ENCODE peak calls at places on chromosomes 6 and 20, in five cellular contexts. One of them, this sample, is unnamed.

GRCh38 chr6:25050356-25050755 is 114.6 kb upstream of the RIPOR2 start:
- DNase-seq in GM23248: peak
- DNase-seq in neural progenitor cell: no peak
- DNase-seq in HepG2: no peak
- DNase-seq in fibroblast of lung: peak
- DNase-seq in this sample: peak

GRCh38 chr20:43534791-43535350 is 24.0 kb upstream of the SGK2 start:
- DNase-seq in fibroblast of lung: no peak
- DNase-seq in neural progenitor cell: no peak
- DNase-seq in HepG2: no peak
- DNase-seq in GM23248: no peak
- DNase-seq in this sample: no peak

GRCh38 chr6:86331265-86331840 is 606.0 kb upstream of the HTR1E start:
- DNase-seq in neural progenitor cell: no peak
- DNase-seq in HepG2: no peak
- DNase-seq in fibroblast of lung: no peak
- DNase-seq in GM23248: no peak
- DNase-seq in this sample: no peak

GRCh38 chr6:26184492-26184891 is 97.3 kb downstream of the HFE start:
- DNase-seq in GM23248: no peak
- DNase-seq in neural progenitor cell: no peak
- DNase-seq in fibroblast of lung: no peak
- DNase-seq in HepG2: no peak
- DNase-seq in this sample: no peak

GRCh38 chr6:26300359-26300758 is 64.6 kb upstream of the BTN3A2 start:
- DNase-seq in HepG2: no peak
- DNase-seq in GM23248: peak
- DNase-seq in fibroblast of lung: no peak
- DNase-seq in neural progenitor cell: no peak
- DNase-seq in this sample: no peak

GRCh38 chr6:137512768-137513605 is 18.8 kb upstream of the OLIG3 start:
- DNase-seq in GM23248: no peak
- DNase-seq in neural progenitor cell: peak
- DNase-seq in fibroblast of lung: no peak
- DNase-seq in HepG2: no peak
- DNase-seq in this sample: no peak

GRCh38 chr6:39403304-39403703 is 80.8 kb upstream of the KCNK16 start:
- DNase-seq in fibroblast of lung: no peak
- DNase-seq in GM23248: no peak
- DNase-seq in HepG2: no peak
- DNase-seq in neural progenitor cell: no peak
- DNase-seq in this sample: no peak

GRCh38 chr20:8903655-8904605 is 165.0 kb upstream of the PLCB4 start:
- DNase-seq in GM23248: peak
- DNase-seq in HepG2: no peak
- DNase-seq in neural progenitor cell: peak
- DNase-seq in fibroblast of lung: no peak
- DNase-seq in this sample: no peak

GRCh38 chr6:47477497-47478232 is at the start of gene CD2AP:
- DNase-seq in neural progenitor cell: peak
- DNase-seq in HepG2: peak
- DNase-seq in fibroblast of lung: peak
- DNase-seq in GM23248: peak
- DNase-seq in this sample: peak

GRCh38 chr20:59006864-59007757 is at the start of gene CTSZ:
- DNase-seq in HepG2: no peak
- DNase-seq in neural progenitor cell: peak
- DNase-seq in fibroblast of lung: peak
- DNase-seq in GM23248: peak
- DNase-seq in this sample: peak

GRCh38 chr6:12851123-12851695 is 134.6 kb downstream of the PHACTR1 start:
- DNase-seq in GM23248: peak
- DNase-seq in HepG2: no peak
- DNase-seq in fibroblast of lung: peak
- DNase-seq in neural progenitor cell: no peak
- DNase-seq in this sample: no peak

GRCh38 chr6:48568856-48569255 is 457.9 kb upstream of the PTCHD4 start:
- DNase-seq in fibroblast of lung: no peak
- DNase-seq in neural progenitor cell: no peak
- DNase-seq in HepG2: no peak
- DNase-seq in GM23248: no peak
- DNase-seq in this sample: no peak

GRCh38 chr20:63858393-63859165 is 2.7 kb upstream of the ABHD16B start:
- DNase-seq in HepG2: peak
- DNase-seq in neural progenitor cell: peak
- DNase-seq in GM23248: peak
- DNase-seq in fibroblast of lung: peak
- DNase-seq in this sample: no peak

GRCh38 chr20:31608256-31608980 is 3.3 kb downstream of the ID1 start:
- DNase-seq in GM23248: peak
- DNase-seq in HepG2: peak
- DNase-seq in neural progenitor cell: peak
- DNase-seq in fibroblast of lung: peak
- DNase-seq in this sample: peak

GRCh38 chr6:39426057-39426592 is 103.6 kb upstream of the KCNK16 start:
- DNase-seq in fibroblast of lung: peak
- DNase-seq in GM23248: peak
- DNase-seq in neural progenitor cell: no peak
- DNase-seq in HepG2: no peak
- DNase-seq in this sample: peak

GRCh38 chr20:34907616-34908469 is 31.4 kb downstream of the ACSS2 start:
- DNase-seq in HepG2: peak
- DNase-seq in neural progenitor cell: peak
- DNase-seq in GM23248: peak
- DNase-seq in fibroblast of lung: peak
- DNase-seq in this sample: peak

GRCh38 chr20:52682271-52682670 is 289.9 kb upstream of the TSHZ2 start:
- DNase-seq in fibroblast of lung: no peak
- DNase-seq in HepG2: no peak
- DNase-seq in GM23248: no peak
- DNase-seq in neural progenitor cell: no peak
- DNase-seq in this sample: no peak

GRCh38 chr6:166485651-166486535 is 100.6 kb downstream of the RAMACL start:
- DNase-seq in neural progenitor cell: no peak
- DNase-seq in HepG2: no peak
- DNase-seq in GM23248: no peak
- DNase-seq in fibroblast of lung: no peak
- DNase-seq in this sample: no peak

GRCh38 chr20:3911956-3912355 is 22.8 kb downstream of the PANK2 start:
- DNase-seq in neural progenitor cell: no peak
- DNase-seq in HepG2: no peak
- DNase-seq in GM23248: no peak
- DNase-seq in fibroblast of lung: no peak
- DNase-seq in this sample: no peak

GRCh38 chr6:169864148-169865030 is 113.0 kb downstream of the ERMARD start:
- DNase-seq in HepG2: no peak
- DNase-seq in fibroblast of lung: no peak
- DNase-seq in GM23248: no peak
- DNase-seq in neural progenitor cell: no peak
- DNase-seq in this sample: no peak

GRCh38 chr6:33578588-33579011 is 1.5 kb downstream of the BAK1 start:
- DNase-seq in HepG2: no peak
- DNase-seq in fibroblast of lung: no peak
- DNase-seq in neural progenitor cell: no peak
- DNase-seq in GM23248: no peak
- DNase-seq in this sample: no peak

GRCh38 chr6:82408952-82409421 is 45.4 kb downstream of the TPBG start:
- DNase-seq in neural progenitor cell: no peak
- DNase-seq in GM23248: peak
- DNase-seq in HepG2: no peak
- DNase-seq in fibroblast of lung: peak
- DNase-seq in this sample: peak

GRCh38 chr6:16676978-16677377 is 84.3 kb downstream of the ATXN1 start:
- DNase-seq in GM23248: peak
- DNase-seq in fibroblast of lung: peak
- DNase-seq in HepG2: peak
- DNase-seq in neural progenitor cell: peak
- DNase-seq in this sample: no peak

GRCh38 chr20:62785381-62785780 is 10.9 kb upstream of the MRGBP start:
- DNase-seq in neural progenitor cell: no peak
- DNase-seq in fibroblast of lung: no peak
- DNase-seq in HepG2: no peak
- DNase-seq in GM23248: no peak
- DNase-seq in this sample: no peak

GRCh38 chr6:163777706-163778105 is 363.2 kb downstream of the QKI start:
- DNase-seq in GM23248: no peak
- DNase-seq in neural progenitor cell: no peak
- DNase-seq in fibroblast of lung: no peak
- DNase-seq in HepG2: no peak
- DNase-seq in this sample: no peak

GRCh38 chr6:46014511-46015118 is 1.0 kb downstream of the CLIC5 start:
- DNase-seq in GM23248: no peak
- DNase-seq in HepG2: no peak
- DNase-seq in fibroblast of lung: no peak
- DNase-seq in neural progenitor cell: peak
- DNase-seq in this sample: no peak
- TF ChIP-seq EZH2 in GM23248: no peak
- TF ChIP-seq EZH2 in HepG2: peak
- TF ChIP-seq EZH2 in fibroblast of lung: peak
- TF ChIP-seq EZH2 in neural progenitor cell: peak
- TF ChIP-seq EZH2 in this sample: peak

DNA sequence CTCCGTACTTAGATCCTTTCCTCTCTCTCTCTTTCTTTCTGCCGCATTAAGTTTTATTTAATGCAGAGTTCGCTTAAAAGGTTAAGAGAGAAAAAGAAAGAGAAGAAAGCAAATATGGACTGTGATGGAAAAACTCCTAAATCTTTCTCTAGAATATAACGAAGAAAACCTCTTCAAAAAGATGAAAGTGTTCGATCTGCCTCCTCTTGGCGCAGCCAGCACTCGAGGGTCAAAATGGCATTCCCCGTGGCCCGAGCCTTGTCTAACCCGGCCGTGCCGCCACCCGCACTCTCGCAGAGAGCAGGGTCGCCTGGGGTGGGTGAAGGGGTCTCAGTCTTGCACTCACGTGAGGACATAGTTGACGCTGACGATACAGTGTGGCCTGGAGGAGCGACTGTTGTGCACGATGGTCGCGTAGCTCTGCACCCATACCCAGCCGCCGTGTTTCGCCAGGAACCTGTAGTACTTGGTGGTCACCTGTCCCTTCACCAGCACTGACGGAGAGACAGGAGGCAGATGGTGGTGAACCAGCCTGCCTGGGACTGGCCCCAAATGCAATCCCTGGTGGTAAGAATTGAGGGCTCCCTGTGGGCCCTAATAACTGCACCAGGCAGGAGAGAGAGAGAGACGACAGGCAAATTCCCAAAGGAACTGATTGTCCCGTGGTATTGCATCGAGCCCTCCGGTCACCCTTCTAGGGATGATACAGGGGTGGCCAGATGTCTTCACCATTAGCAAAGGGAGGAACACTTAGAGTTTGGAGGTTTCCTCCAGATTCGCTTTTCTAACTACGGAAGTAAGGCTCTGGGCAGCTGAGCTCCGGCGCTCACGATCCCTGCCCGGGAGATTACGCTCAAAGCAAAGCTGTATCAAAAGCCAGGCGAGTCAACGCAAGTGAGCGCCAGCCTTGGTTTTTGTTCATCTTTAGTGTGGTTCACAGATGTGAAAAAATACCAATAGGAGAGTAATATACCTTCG is 17.5 kb downstream of the SIM1 start:
- DNase-seq in fibroblast of lung: no peak
- DNase-seq in GM23248: no peak
- DNase-seq in neural progenitor cell: peak
- DNase-seq in HepG2: no peak
- DNase-seq in this sample: no peak
- TF ChIP-seq EZH2 in fibroblast of lung: peak
- TF ChIP-seq EZH2 in GM23248: no peak
- TF ChIP-seq EZH2 in neural progenitor cell: peak
- TF ChIP-seq EZH2 in HepG2: no peak
- TF ChIP-seq EZH2 in this sample: peak

DNA sequence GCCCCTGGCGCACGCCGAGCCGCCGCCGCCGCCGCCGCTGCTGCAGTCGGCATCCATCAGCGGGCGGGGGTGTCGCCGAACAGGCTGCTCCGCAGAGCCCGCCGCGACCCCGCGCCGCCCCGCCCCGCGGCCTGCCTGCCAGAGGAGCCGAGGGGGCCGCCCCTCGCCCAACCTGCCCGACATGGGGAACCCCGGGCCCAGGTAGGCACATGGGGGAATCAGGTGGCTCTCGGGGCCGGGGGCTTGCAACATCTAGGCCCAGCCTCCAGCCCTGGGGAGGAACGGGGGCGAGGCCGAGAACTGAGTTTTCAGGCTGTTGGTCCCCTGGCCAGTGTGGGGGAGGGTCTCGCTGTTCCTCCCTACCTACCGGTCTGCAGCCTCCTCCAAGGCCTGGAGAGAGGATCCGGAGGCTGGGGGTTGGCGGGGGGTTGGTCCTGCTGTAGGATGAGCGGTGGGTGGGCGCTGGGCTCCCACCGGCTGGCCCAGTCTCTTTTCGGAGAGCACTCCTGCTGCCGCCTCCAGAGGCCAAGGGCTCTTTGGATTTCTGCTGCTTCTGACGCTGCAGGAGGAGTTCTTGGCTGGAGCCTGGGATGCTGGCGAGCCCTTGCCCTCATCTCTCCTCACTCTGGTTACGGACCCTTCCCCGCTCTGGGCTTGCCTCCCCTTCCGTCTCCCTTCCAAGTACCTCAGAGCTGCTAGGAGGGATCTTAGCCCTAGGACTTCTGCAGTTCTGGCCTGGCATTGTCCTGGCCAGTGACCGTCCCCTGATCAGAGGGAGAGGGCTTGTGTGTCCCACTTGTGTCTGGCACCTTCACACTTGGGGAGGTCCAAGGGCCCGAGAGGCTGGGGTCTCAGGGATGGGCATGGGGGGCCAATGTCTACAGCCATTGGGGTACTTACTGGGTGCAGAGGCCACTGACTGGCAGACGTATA is at the start of gene EPB41L1:
- DNase-seq in fibroblast of lung: no peak
- DNase-seq in neural progenitor cell: peak
- DNase-seq in HepG2: no peak
- DNase-seq in GM23248: peak
- DNase-seq in this sample: no peak
- TF ChIP-seq EZH2 in fibroblast of lung: no peak
- TF ChIP-seq EZH2 in neural progenitor cell: no peak
- TF ChIP-seq EZH2 in HepG2: no peak
- TF ChIP-seq EZH2 in GM23248: no peak
- TF ChIP-seq EZH2 in this sample: no peak

DNA sequence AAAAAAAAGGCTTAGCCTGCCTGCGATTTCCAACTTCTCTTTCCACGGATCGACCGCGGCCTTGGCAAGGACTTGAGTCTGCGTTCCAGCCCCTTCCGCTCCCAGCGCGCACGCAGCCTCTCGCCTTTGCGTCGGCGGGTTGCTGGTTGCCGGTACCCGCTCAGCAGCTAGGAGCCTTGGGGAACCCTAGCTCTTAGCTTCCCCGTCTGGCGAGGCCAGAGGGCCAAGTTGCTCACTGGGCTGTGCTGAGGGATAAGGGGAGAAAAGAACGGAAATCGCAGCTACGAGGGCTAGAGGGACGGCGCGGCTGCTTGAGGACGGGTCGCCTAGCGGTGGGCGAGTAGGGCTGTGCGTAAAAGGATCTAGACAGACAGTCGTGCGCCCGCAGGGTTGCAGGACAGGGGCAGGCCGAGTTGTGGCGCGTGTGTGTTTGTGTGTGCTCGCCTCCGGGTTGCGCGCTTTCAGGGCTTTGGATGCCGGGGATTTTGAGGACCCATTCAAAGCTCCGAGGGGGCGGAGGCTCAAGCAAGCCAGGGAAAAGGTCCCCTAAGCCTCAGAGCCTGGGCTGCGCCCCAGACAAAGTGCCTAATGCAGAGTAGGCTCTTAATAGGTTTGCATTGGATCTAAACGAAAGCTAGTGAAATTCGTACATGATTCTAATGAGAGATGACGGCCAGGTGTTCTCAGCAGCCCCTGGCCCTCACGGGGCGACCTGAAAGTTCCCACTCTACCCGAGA is 40.5 kb upstream of the OSTM1 start:
- DNase-seq in neural progenitor cell: peak
- DNase-seq in GM23248: peak
- DNase-seq in HepG2: no peak
- DNase-seq in fibroblast of lung: peak
- DNase-seq in this sample: peak
- TF ChIP-seq EZH2 in neural progenitor cell: peak
- TF ChIP-seq EZH2 in GM23248: no peak
- TF ChIP-seq EZH2 in HepG2: no peak
- TF ChIP-seq EZH2 in fibroblast of lung: peak
- TF ChIP-seq EZH2 in this sample: no peak

This sample was measured in mammary epithelial cell.